ENCODE peak calls at places on chromosomes 16 and 17, in nine cellular contexts. T is NT2/D1; G is activated naive CD4-positive, alpha-beta T cell treated with anti-CD3 and anti-CD28 coated beads, Interleukin-2, amount 10 ng/mL, durations not matched to agents 7 days and 5 days; Z is NCI-H345; R is NCI-H460; H is NCI-H1092; X is CD8-positive, alpha-beta memory T cell; C is NCI-H1048; J is stimulated activated CD4-positive, alpha-beta T cell treated with anti-CD3 and anti-CD28 coated beads, Interleukin-2, amount 100 ng/mL, for 24 hours. B is an unnamed sample.

GRCh38 chr17:44315760-44316731 is 7.6 kb downstream of the RUNDC3A start:
- DNase-seq in H (no peak), C (no peak), X (no peak), R (no peak), J (no peak), T (peak), G (no peak), Z (no peak), B (no peak)

GRCh38 chr17:17809527-17810373 is 27.0 kb downstream of the SREBF1 start:
- DNase-seq in G (no peak), H (no peak), T (no peak), C (no peak), Z (no peak), X (no peak), R (no peak), J (no peak), B (no peak)

GRCh38 chr16:12084436-12084835 is 107.9 kb downstream of the SNX29 start:
- DNase-seq in X (no peak), T (no peak), C (no peak), H (no peak), R (no peak), G (no peak), Z (no peak), J (no peak), B (no peak)

GRCh38 chr17:19414396-19415280 is 3.6 kb downstream of the RNF112 start:
- DNase-seq in H (no peak), R (no peak), C (no peak), X (no peak), Z (no peak), J (no peak), G (no peak), T (no peak), B (no peak)

GRCh38 chr17:68452724-68453290 is 4.5 kb downstream of the WIPI1 start:
- DNase-seq in X (no peak), J (no peak), Z (no peak), T (no peak), C (no peak), R (no peak), G (no peak), H (no peak), B (no peak)

GRCh38 chr17:67278363-67278762 is 33.4 kb upstream of the HELZ start:
- DNase-seq in X (no peak), Z (no peak), G (no peak), T (no peak), H (no peak), C (no peak), J (no peak), R (no peak), B (no peak)

GRCh38 chr16:11852092-11852809 is 909 bp upstream of the RSL1D1 start:
- DNase-seq in G (no peak), J (no peak), C (no peak), R (no peak), Z (no peak), X (no peak), H (peak), T (no peak), B (no peak)

GRCh38 chr17:10251212-10251948 is 53.0 kb upstream of the GAS7 start:
- DNase-seq in X (no peak), R (no peak), T (no peak), Z (no peak), J (no peak), H (no peak), G (no peak), C (no peak), B (no peak)

GRCh38 chr17:50258647-50259483 is 15.4 kb upstream of the TMEM92 start:
- DNase-seq in Z (no peak), J (no peak), C (no peak), R (no peak), G (no peak), T (no peak), X (no peak), H (no peak), B (no peak)

GRCh38 chr17:77440571-77440981 is 299.8 kb downstream of the SEC14L1 start:
- DNase-seq in X (no peak), C (no peak), Z (no peak), J (no peak), R (no peak), G (peak), H (no peak), T (no peak), B (no peak)

GRCh38 chr16:29912087-29912486 is 11.8 kb downstream of the ASPHD1 start:
- DNase-seq in R (no peak), J (no peak), C (no peak), G (no peak), Z (no peak), X (no peak), T (no peak), H (no peak), B (no peak)

GRCh38 chr17:17345294-17345597 is 42.1 kb downstream of the NT5M start:
- DNase-seq in Z (no peak), J (no peak), X (no peak), T (no peak), H (no peak), R (no peak), G (no peak), C (no peak), B (no peak)

GRCh38 chr16:81779540-81780320 is 639 bp downstream of the PLCG2 start:
- DNase-seq in H (no peak), Z (no peak), R (no peak), J (peak), T (no peak), C (no peak), G (peak), X (no peak), B (no peak)

GRCh38 chr16:89132194-89133005 is 38.7 kb downstream of the ACSF3 start:
- DNase-seq in T (no peak), H (no peak), J (no peak), Z (no peak), X (no peak), G (no peak), C (no peak), R (no peak), B (no peak)

GRCh38 chr17:30716461-30717289 is 107.8 kb downstream of the CRLF3 start:
- DNase-seq in G (no peak), R (no peak), C (no peak), T (no peak), Z (no peak), H (no peak), X (no peak), J (no peak), B (no peak)

GRCh38 chr16:21302454-21302853 is 24.4 kb upstream of the CRYM start:
- DNase-seq in X (no peak), T (no peak), G (no peak), Z (peak), C (no peak), J (no peak), R (no peak), H (no peak), B (no peak)

GRCh38 chr17:78664476-78665384 is 87.5 kb upstream of the DNAH17 start:
- DNase-seq in X (no peak), Z (no peak), T (no peak), H (no peak), R (no peak), C (no peak), J (no peak), G (no peak), B (peak)

GRCh38 chr17:44149750-44150329 is 8.1 kb downstream of the HROB start:
- DNase-seq in Z (no peak), H (no peak), R (no peak), G (no peak), J (no peak), X (no peak), C (no peak), T (no peak), B (no peak)

GRCh38 chr17:17780941-17781590 is 55.7 kb downstream of the SREBF1 start:
- DNase-seq in G (no peak), Z (peak), J (no peak), H (no peak), X (no peak), T (peak), C (no peak), R (no peak), B (peak)

GRCh38 chr16:87201052-87201451 is 116.1 kb downstream of the C16orf95 start:
- DNase-seq in T (no peak), Z (no peak), H (no peak), R (peak), G (no peak), J (no peak), X (no peak), C (no peak), B (peak)

GRCh38 chr17:73722163-73722562 is 77.9 kb upstream of the SDK2 start:
- DNase-seq in Z (peak), G (peak), H (peak), C (no peak), R (no peak), J (no peak), T (no peak), X (no peak), B (no peak)

B was measured in kidney glomerular epithelial cell.